ENCODE peak calls at places on chromosomes 4 and X, in eight cellular contexts. E, K, N, C, P, H, J and V are unnamed samples.

GRCh38 chrX:137423241-137423640 is 142.7 kb upstream of the ZIC3 start:
- DNase-seq in E (no peak), K (no peak), N (no peak), C (no peak), P (no peak), H (no peak), J (no peak), V (no peak)

GRCh38 chr4:119132306-119132705 is 3.3 kb upstream of the MYOZ2 start:
- DNase-seq in E (no peak), K (no peak), N (no peak), C (no peak), P (peak), H (no peak), J (no peak), V (no peak)

GRCh38 chr4:169159614-169160013 is 111.1 kb downstream of the SH3RF1 start:
- DNase-seq in E (no peak), K (peak), N (no peak), C (no peak), P (peak), H (no peak), J (no peak), V (no peak)

GRCh38 chr4:92305148-92305877 is 1.5 kb downstream of the GRID2 start:
- DNase-seq in E (peak), K (peak), N (no peak), C (no peak), P (peak), H (peak), J (peak), V (peak)

GRCh38 chrX:49308604-49309269 is 5.3 kb downstream of the GAGE10 start:
- DNase-seq in E (no peak), K (no peak), N (no peak), C (no peak), P (no peak), H (no peak), J (no peak), V (no peak)

GRCh38 chr4:173990126-173990878 is 293.2 kb downstream of the FBXO8 start:
- DNase-seq in E (peak), K (peak), N (no peak), C (no peak), P (peak), H (no peak), J (no peak), V (no peak)

GRCh38 chr4:48343035-48343434 is 1.7 kb downstream of the SLAIN2 start:
- DNase-seq in E (no peak), K (peak), N (no peak), C (no peak), P (no peak), H (no peak), J (no peak), V (no peak)

GRCh38 chr4:3070709-3071500 is 3.4 kb downstream of the HTT-AS start:
- DNase-seq in E (no peak), K (peak), N (no peak), C (no peak), P (peak), H (no peak), J (no peak), V (no peak)

GRCh38 chr4:66929748-66930147 is 615.6 kb downstream of the CENPC start:
- DNase-seq in E (no peak), K (no peak), N (no peak), C (no peak), P (no peak), H (no peak), J (no peak), V (no peak)

GRCh38 chr4:19187104-19187503 is 1064.6 kb upstream of the SLIT2 start:
- DNase-seq in E (no peak), K (peak), N (no peak), C (no peak), P (peak), H (no peak), J (no peak), V (no peak)

GRCh38 chr4:171896426-171896825 is 83.2 kb downstream of the GALNTL6 start:
- DNase-seq in E (no peak), K (no peak), N (no peak), C (no peak), P (no peak), H (no peak), J (no peak), V (no peak)

GRCh38 chrX:1592863-1593201 is 1.4 kb downstream of the AKAP17A start:
- DNase-seq in E (no peak), K (no peak), N (no peak), C (no peak), P (no peak), H (no peak), J (no peak), V (no peak)

GRCh38 chr4:140308366-140309123 is 64.9 kb upstream of the SCOC start:
- DNase-seq in E (no peak), K (peak), N (no peak), C (peak), P (peak), H (peak), J (no peak), V (no peak)

GRCh38 chr4:20839957-20840356 is 139.7 kb downstream of the PACRGL start:
- DNase-seq in E (no peak), K (peak), N (no peak), C (no peak), P (peak), H (no peak), J (no peak), V (peak)

GRCh38 chrX:34493086-34493485 is 164.0 kb downstream of the TMEM47 start:
- DNase-seq in E (no peak), K (no peak), N (no peak), C (no peak), P (no peak), H (no peak), J (no peak), V (no peak)

GRCh38 chr4:37540486-37540885 is 145.7 kb downstream of the RELL1 start:
- DNase-seq in E (no peak), K (peak), N (no peak), C (no peak), P (peak), H (no peak), J (no peak), V (no peak)

GRCh38 chrX:118520206-118520857 is 24.7 kb downstream of the DOCK11 start:
- DNase-seq in E (no peak), K (no peak), N (no peak), C (no peak), P (peak), H (no peak), J (no peak), V (no peak)

GRCh38 chrX:3518870-3519269 is 172.4 kb upstream of the MXRA5 start:
- DNase-seq in E (no peak), K (peak), N (no peak), C (no peak), P (peak), H (no peak), J (peak), V (no peak)